ENCODE peak calls at places on chromosome 2, in eight cellular contexts. One of them, this sample, is unnamed.

GRCh38 chr2:195923889-195924288 is 144.7 kb downstream of the DNAH7 start:
- DNase-seq in KBM-7: no peak
- DNase-seq in mucosa of gallbladder: no peak
- DNase-seq in neural crest cell: no peak
- DNase-seq in NCI-H1694 treated with DMSO at 0.1 percent for 48 hours: no peak
- DNase-seq in HEK293T: no peak
- DNase-seq in effector CD8-positive, alpha-beta T cell: no peak
- DNase-seq in NCI-H1092 treated with DMSO at 0.1 percent for 48 hours: no peak
- DNase-seq in this sample: no peak

GRCh38 chr2:1593371-1594205 is 150.7 kb downstream of the PXDN start:
- DNase-seq in effector CD8-positive, alpha-beta T cell: no peak
- DNase-seq in HEK293T: no peak
- DNase-seq in mucosa of gallbladder: no peak
- DNase-seq in NCI-H1092 treated with DMSO at 0.1 percent for 48 hours: peak
- DNase-seq in NCI-H1694 treated with DMSO at 0.1 percent for 48 hours: no peak
- DNase-seq in neural crest cell: no peak
- DNase-seq in KBM-7: no peak
- DNase-seq in this sample: no peak

GRCh38 chr2:100821255-100821912 is 1.4 kb downstream of the NPAS2 start:
- DNase-seq in effector CD8-positive, alpha-beta T cell: no peak
- DNase-seq in neural crest cell: no peak
- DNase-seq in KBM-7: no peak
- DNase-seq in NCI-H1092 treated with DMSO at 0.1 percent for 48 hours: no peak
- DNase-seq in HEK293T: no peak
- DNase-seq in NCI-H1694 treated with DMSO at 0.1 percent for 48 hours: no peak
- DNase-seq in mucosa of gallbladder: no peak
- DNase-seq in this sample: no peak

GRCh38 chr2:141423212-141423611 is 707.6 kb downstream of the LRP1B start:
- DNase-seq in neural crest cell: no peak
- DNase-seq in HEK293T: no peak
- DNase-seq in mucosa of gallbladder: no peak
- DNase-seq in KBM-7: no peak
- DNase-seq in NCI-H1694 treated with DMSO at 0.1 percent for 48 hours: peak
- DNase-seq in effector CD8-positive, alpha-beta T cell: no peak
- DNase-seq in NCI-H1092 treated with DMSO at 0.1 percent for 48 hours: no peak
- DNase-seq in this sample: no peak

GRCh38 chr2:107585851-107586250 is 240.8 kb upstream of the RGPD4 start:
- DNase-seq in NCI-H1694 treated with DMSO at 0.1 percent for 48 hours: no peak
- DNase-seq in mucosa of gallbladder: no peak
- DNase-seq in neural crest cell: no peak
- DNase-seq in NCI-H1092 treated with DMSO at 0.1 percent for 48 hours: no peak
- DNase-seq in effector CD8-positive, alpha-beta T cell: no peak
- DNase-seq in KBM-7: no peak
- DNase-seq in HEK293T: no peak
- DNase-seq in this sample: no peak

GRCh38 chr2:192313773-192314172 is 119.0 kb upstream of the TMEFF2 start:
- DNase-seq in effector CD8-positive, alpha-beta T cell: no peak
- DNase-seq in HEK293T: no peak
- DNase-seq in neural crest cell: no peak
- DNase-seq in NCI-H1092 treated with DMSO at 0.1 percent for 48 hours: no peak
- DNase-seq in KBM-7: no peak
- DNase-seq in NCI-H1694 treated with DMSO at 0.1 percent for 48 hours: no peak
- DNase-seq in mucosa of gallbladder: no peak
- DNase-seq in this sample: no peak

GRCh38 chr2:108560241-108560811 is 26.1 kb downstream of the LIMS1 start:
- DNase-seq in KBM-7: no peak
- DNase-seq in effector CD8-positive, alpha-beta T cell: no peak
- DNase-seq in NCI-H1092 treated with DMSO at 0.1 percent for 48 hours: no peak
- DNase-seq in neural crest cell: no peak
- DNase-seq in mucosa of gallbladder: no peak
- DNase-seq in HEK293T: no peak
- DNase-seq in NCI-H1694 treated with DMSO at 0.1 percent for 48 hours: no peak
- DNase-seq in this sample: no peak

GRCh38 chr2:181970160-181970794 is 15.4 kb upstream of the PPP1R1C start:
- DNase-seq in NCI-H1694 treated with DMSO at 0.1 percent for 48 hours: no peak
- DNase-seq in KBM-7: no peak
- DNase-seq in neural crest cell: no peak
- DNase-seq in HEK293T: no peak
- DNase-seq in NCI-H1092 treated with DMSO at 0.1 percent for 48 hours: no peak
- DNase-seq in mucosa of gallbladder: peak
- DNase-seq in effector CD8-positive, alpha-beta T cell: no peak
- DNase-seq in this sample: peak

GRCh38 chr2:12326449-12327190 is 390.1 kb upstream of the TRIB2 start:
- DNase-seq in KBM-7: no peak
- DNase-seq in NCI-H1694 treated with DMSO at 0.1 percent for 48 hours: no peak
- DNase-seq in effector CD8-positive, alpha-beta T cell: no peak
- DNase-seq in neural crest cell: no peak
- DNase-seq in NCI-H1092 treated with DMSO at 0.1 percent for 48 hours: no peak
- DNase-seq in mucosa of gallbladder: no peak
- DNase-seq in HEK293T: peak
- DNase-seq in this sample: peak

GRCh38 chr2:241355983-241356870 is at the start of gene FARP2:
- DNase-seq in neural crest cell: peak
- DNase-seq in NCI-H1694 treated with DMSO at 0.1 percent for 48 hours: peak
- DNase-seq in KBM-7: peak
- DNase-seq in HEK293T: peak
- DNase-seq in effector CD8-positive, alpha-beta T cell: peak
- DNase-seq in mucosa of gallbladder: peak
- DNase-seq in NCI-H1092 treated with DMSO at 0.1 percent for 48 hours: peak
- DNase-seq in this sample: peak

GRCh38 chr2:105812180-105813044 is 67.7 kb downstream of the NCK2 start:
- DNase-seq in effector CD8-positive, alpha-beta T cell: no peak
- DNase-seq in NCI-H1694 treated with DMSO at 0.1 percent for 48 hours: peak
- DNase-seq in NCI-H1092 treated with DMSO at 0.1 percent for 48 hours: peak
- DNase-seq in HEK293T: no peak
- DNase-seq in KBM-7: no peak
- DNase-seq in neural crest cell: no peak
- DNase-seq in mucosa of gallbladder: peak
- DNase-seq in this sample: no peak

GRCh38 chr2:9462872-9463697 is 11.3 kb upstream of the IAH1 start:
- DNase-seq in KBM-7: no peak
- DNase-seq in NCI-H1694 treated with DMSO at 0.1 percent for 48 hours: peak
- DNase-seq in NCI-H1092 treated with DMSO at 0.1 percent for 48 hours: peak
- DNase-seq in neural crest cell: no peak
- DNase-seq in HEK293T: no peak
- DNase-seq in effector CD8-positive, alpha-beta T cell: no peak
- DNase-seq in mucosa of gallbladder: no peak
- DNase-seq in this sample: no peak